ENCODE peak calls at places on chromosomes 7 and 10, in ten cellular contexts. S, Q, I, X, H, R, G, D, J and E are unnamed samples.

GRCh38 chr7:30179016-30179436 is 44.2 kb downstream of the MTURN start:
- DNase-seq in S (no peak), Q (no peak), I (no peak), X (peak; percentile 49), H (no peak), R (peak; percentile 50), G (no peak), D (no peak), J (no peak), E (peak; percentile 69)

GRCh38 chr7:89714131-89714530 is 440.1 kb upstream of the STEAP1 start:
- DNase-seq in S (no peak), Q (no peak), I (no peak), X (no peak), H (no peak), R (no peak), G (no peak), D (no peak), J (no peak), E (no peak)

GRCh38 chr10:19498348-19499290 is 317.6 kb upstream of the PLXDC2 start:
- DNase-seq in S (no peak), Q (no peak), I (no peak), X (no peak), H (no peak), R (no peak), G (no peak), D (no peak), J (no peak), E (no peak)

GRCh38 chr7:125061776-125062397 is 132.3 kb upstream of the POT1 start:
- DNase-seq in S (no peak), Q (peak; percentile 45), I (peak; percentile 45), X (no peak), H (no peak), R (peak; percentile 21), G (no peak), D (no peak), J (no peak), E (no peak)

GRCh38 chr10:50991496-50992355 is 82.6 kb upstream of the PRKG1 start:
- DNase-seq in S (peak; percentile 17), Q (no peak), I (no peak), X (peak; percentile 44), H (peak; percentile 78), R (no peak), G (peak; percentile 81), D (peak; percentile 31), J (peak; percentile 33), E (no peak)

GRCh38 chr10:23067939-23068775 is 27.2 kb upstream of the MSRB2 start:
- DNase-seq in S (peak; percentile 82), Q (peak; percentile 83), I (no peak), X (peak; percentile 56), H (peak; percentile 87), R (peak; percentile 79), G (peak; percentile 88), D (peak; percentile 76), J (peak; percentile 78), E (peak; percentile 20)

GRCh38 chr10:93784059-93784458 is 26.3 kb downstream of the LGI1 start:
- DNase-seq in S (no peak), Q (no peak), I (no peak), X (no peak), H (no peak), R (no peak), G (no peak), D (no peak), J (no peak), E (no peak)

GRCh38 chr10:8319704-8320103 is 265.2 kb downstream of the GATA3 start:
- DNase-seq in S (no peak), Q (no peak), I (no peak), X (no peak), H (no peak), R (no peak), G (no peak), D (no peak), J (no peak), E (no peak)

GRCh38 chr7:149156898-149157297 is 9.6 kb downstream of the ZNF398 start:
- DNase-seq in S (no peak), Q (no peak), I (no peak), X (no peak), H (no peak), R (no peak), G (no peak), D (no peak), J (no peak), E (no peak)

GRCh38 chr10:123847686-123848432 is 43.7 kb downstream of the CPXM2 start:
- DNase-seq in S (no peak), Q (peak; percentile 36), I (no peak), X (no peak), H (no peak), R (no peak), G (no peak), D (no peak), J (peak; percentile 72), E (no peak)